ENCODE peak calls at places on chromosomes 2 and 18, in six cellular contexts. O is frontal cortex, I is NCI-H82, E is T-helper 17 cell, C is endothelial cell, D is fibroblast of lung. Q is an unnamed sample.

GRCh38 chr18:11548367-11548766 is 61.0 kb upstream of the SLC35G4 start:
- DNase-seq in I (no peak), O (no peak), C (no peak), D (peak; percentile 10), E (no peak), Q (no peak)

GRCh38 chr2:234267534-234267933 is 217.0 kb downstream of the SPP2 start:
- DNase-seq in O (no peak), C (no peak), E (no peak), D (no peak), I (no peak), Q (no peak)

GRCh38 chr2:240972636-240973521 is 25.5 kb upstream of the SNED1 start:
- DNase-seq in E (no peak), D (peak; percentile 33), O (no peak), I (no peak), C (no peak), Q (peak; percentile 22)

GRCh38 chr2:173553589-173553988 is 198.9 kb downstream of the CDCA7 start:
- DNase-seq in E (no peak), I (no peak), C (no peak), O (no peak), D (peak; percentile 52), Q (no peak)

GRCh38 chr2:10665833-10666232 is 23.9 kb downstream of the NOL10 start:
- DNase-seq in I (no peak), E (no peak), O (no peak), D (no peak), C (no peak), Q (no peak)

GRCh38 chr2:131657895-131658768 is 130.4 kb downstream of the CCDC74A start:
- DNase-seq in D (no peak), I (no peak), E (no peak), C (no peak), O (no peak), Q (no peak)

GRCh38 chr2:230866704-230867561 is 2.2 kb downstream of the ITM2C start:
- DNase-seq in C (no peak), D (peak; percentile 27), I (peak; percentile 62), O (peak; percentile 50), E (peak; percentile 61), Q (no peak)

GRCh38 chr2:161486111-161486510 is 70.0 kb downstream of the TBR1 start:
- DNase-seq in D (peak; percentile 6), C (no peak), O (no peak), E (no peak), I (no peak), Q (no peak)

GRCh38 chr18:80246656-80247402 is 485 bp downstream of the PARD6G start:
- DNase-seq in O (peak; percentile 61), C (peak; percentile 46), D (peak; percentile 26), E (no peak), I (peak; percentile 56), Q (no peak)

GRCh38 chr2:50492452-50492851 is 539.5 kb downstream of the NRXN1 start:
- DNase-seq in O (peak; percentile 16), C (peak; percentile 30), I (peak; percentile 84), D (peak; percentile 42), E (no peak), Q (peak; percentile 27)

Q was measured in NCI-H774.